ENCODE peak calls at places on chromosomes 6 and 20, in ten cellular contexts. Y, O, J, V, D, M, S, I, E and T are unnamed samples. For H3K27me3, the result is how much of the 10 kb centered on the place peaks cover.

GRCh38 chr6:149220882-149221773 is 96.4 kb upstream of the TAB2 start:
- DNase-seq in S (no peak), Y (no peak), M (no peak), D (no peak), O (no peak), V (no peak), J (no peak), I (no peak), E (no peak), T (no peak)

GRCh38 chr6:74137910-74138309 is 441.9 kb downstream of the CD109 start:
- DNase-seq in S (no peak), M (no peak), E (no peak), O (no peak), Y (peak), I (no peak), J (no peak), V (no peak), D (no peak), T (no peak)

GRCh38 chr20:17538517-17539170 is 7.5 kb upstream of the BFSP1 start:
- DNase-seq in S (no peak), D (no peak), J (no peak), V (no peak), I (no peak), E (no peak), Y (peak), M (no peak), O (no peak), T (no peak)

GRCh38 chr6:168200571-168201134 is 118.9 kb downstream of the DACT2 start:
- DNase-seq in D (no peak), M (no peak), S (no peak), J (no peak), Y (no peak), V (no peak), O (no peak), E (peak), I (no peak), T (no peak)

GRCh38 chr20:58722877-58723627 is 30.5 kb downstream of the NPEPL1 start:
- DNase-seq in O (peak), E (peak), V (no peak), J (no peak), S (no peak), D (no peak), I (no peak), M (no peak), Y (no peak), T (no peak)

GRCh38 chr20:38190166-38190565 is 25.1 kb upstream of the TGM2 start:
- DNase-seq in O (no peak), J (no peak), D (no peak), I (no peak), S (no peak), V (no peak), E (no peak), Y (no peak), M (no peak), T (no peak)

GRCh38 chr6:144197919-144198318 is 47.6 kb downstream of the STX11 start:
- DNase-seq in M (no peak), V (no peak), I (no peak), J (no peak), O (no peak), Y (no peak), D (no peak), S (no peak), E (no peak), T (no peak)

GRCh38 chr6:36886948-36887347 is 1.2 kb downstream of the C6orf89 start:
- DNase-seq in S (no peak), I (no peak), M (no peak), E (no peak), Y (no peak), J (no peak), O (no peak), V (no peak), D (no peak), T (no peak)

GRCh38 chr20:25030649-25031026 is 27.3 kb downstream of the ACSS1 start:
- DNase-seq in S (no peak), E (no peak), M (no peak), O (peak), D (no peak), I (no peak), V (no peak), Y (no peak), J (no peak), T (no peak)

GRCh38 chr6:157966990-157967389 is 14.7 kb upstream of the SYNJ2 start:
- DNase-seq in D (no peak), M (no peak), Y (no peak), E (no peak), V (no peak), S (peak), J (peak), O (no peak), I (no peak), T (no peak)

GRCh38 chr6:84428300-84428907 is 201.0 kb upstream of the CEP162 start:
- DNase-seq in I (peak), O (no peak), S (peak), M (no peak), Y (peak), V (no peak), J (peak), D (peak), E (peak), T (no peak)

GRCh38 chr6:84764332-84765049 is at the start of gene TBX18:
- DNase-seq in V (no peak), Y (peak), J (peak), S (peak), O (peak), D (peak), M (no peak), E (peak), I (peak), T (peak)

GRCh38 chr20:51284161-51284560 is 258.4 kb downstream of the NFATC2 start:
- DNase-seq in V (no peak), M (no peak), S (no peak), E (no peak), O (no peak), Y (peak), J (no peak), I (no peak), D (no peak), T (no peak)

GRCh38 chr6:30990422-30991086 is 7.0 kb downstream of the MUC21 start:
- DNase-seq in J (no peak), M (no peak), S (no peak), V (no peak), D (peak), I (no peak), E (no peak), Y (no peak), O (no peak), T (no peak)

GRCh38 chr20:33531047-33531877 is 41.4 kb downstream of the CBFA2T2 start:
- DNase-seq in M (no peak), J (no peak), S (no peak), D (no peak), E (no peak), Y (no peak), O (no peak), I (no peak), V (no peak), T (no peak)

GRCh38 chr20:59120919-59121318 is 42.7 kb upstream of the ZNF831 start:
- DNase-seq in O (no peak), M (no peak), E (no peak), J (no peak), V (no peak), D (no peak), I (no peak), Y (no peak), S (no peak), T (no peak)

GRCh38 chr6:36616888-36617521 is 22.8 kb downstream of the SRSF3 start:
- DNase-seq in O (peak), V (no peak), Y (no peak), D (no peak), E (peak), S (peak), M (no peak), J (peak), I (peak), T (no peak)

GRCh38 chr20:58718729-58719128 is 26.1 kb downstream of the NPEPL1 start:
- DNase-seq in S (no peak), M (no peak), Y (no peak), J (peak), O (peak), E (peak), I (peak), D (peak), V (no peak), T (no peak)

GRCh38 chr6:41680182-41680965 is 42.1 kb downstream of the MDFI start:
- DNase-seq in M (no peak), O (no peak), I (no peak), E (peak), V (no peak), Y (no peak), J (no peak), S (no peak), D (no peak), T (no peak)

GRCh38 chr20:32333988-32334885 is 23.9 kb upstream of the ASXL1 start:
- DNase-seq in Y (no peak), J (peak), V (peak), D (no peak), M (peak), O (peak), S (peak), E (no peak), I (no peak), T (no peak)

GRCh38 chr6:15248451-15249370 is 2.8 kb downstream of the JARID2 start:
- DNase-seq in Y (peak), M (peak), E (peak), O (peak), V (peak), S (peak), J (peak), D (peak), I (peak), T (peak)

GRCh38 chr6:134240664-134241431 is 77.1 kb downstream of the SGK1 start:
- DNase-seq in J (peak), E (peak), M (peak), S (peak), D (no peak), I (peak), O (peak), V (peak), Y (no peak), T (peak)

GRCh38 chr6:141202641-141203040 is 930.1 kb upstream of the GJE1 start:
- DNase-seq in E (no peak), S (no peak), O (no peak), V (no peak), J (no peak), I (no peak), Y (no peak), M (no peak), D (no peak), T (no peak)

GRCh38 chr6:41000248-41000647 is 38.8 kb downstream of the UNC5CL start:
- DNase-seq in J (no peak), I (no peak), D (no peak), O (no peak), S (peak), M (no peak), V (no peak), Y (no peak), E (no peak), T (no peak)

GRCh38 chr6:84182001-84182400 is 45.4 kb downstream of the CEP162 start:
- DNase-seq in Y (no peak), D (no peak), S (no peak), E (no peak), V (no peak), J (no peak), I (no peak), O (no peak), M (no peak), T (no peak)

GRCh38 chr6:137978252-137978896 is 111.3 kb downstream of the TNFAIP3 start:
- DNase-seq in I (no peak), E (no peak), V (no peak), D (no peak), O (no peak), Y (peak), M (no peak), J (peak), S (no peak), T (no peak)

GRCh38 chr6:79570129-79570801 is 33.0 kb upstream of the LCA5 start:
- DNase-seq in I (no peak), M (no peak), J (peak), S (peak), E (no peak), O (no peak), D (peak), V (no peak), Y (peak), T (no peak)

GRCh38 chr6:10400330-10400729 is 14.5 kb downstream of the TFAP2A start:
- DNase-seq in Y (no peak), O (no peak), E (no peak), M (no peak), D (no peak), V (no peak), S (no peak), J (no peak), I (no peak), T (no peak)

GRCh38 chr6:118641042-118641441 is 10.3 kb downstream of the CEP85L start:
- DNase-seq in S (no peak), O (no peak), V (no peak), E (no peak), I (no peak), D (no peak), M (no peak), Y (no peak), J (no peak), T (no peak)

GRCh38 chr6:25173951-25174474 is 105.2 kb upstream of the CARMIL1 start:
- DNase-seq in J (no peak), S (no peak), I (no peak), O (no peak), M (no peak), E (no peak), D (no peak), Y (peak), V (no peak), T (no peak)

GRCh38 chr20:32507998-32508774 is 76.9 kb downstream of the NOL4L start:
- DNase-seq in V (no peak), M (no peak), D (peak), O (no peak), E (no peak), I (no peak), J (no peak), S (no peak), Y (no peak), T (no peak)

GRCh38 chr20:54680872-54681297 is 205.5 kb downstream of the DOK5 start:
- DNase-seq in D (peak), O (no peak), S (no peak), J (peak), Y (peak), E (no peak), M (no peak), V (no peak), I (no peak), T (no peak)

GRCh38 chr20:32731882-32732266 is 11.4 kb downstream of the COMMD7 start:
- DNase-seq in D (no peak), E (no peak), I (no peak), M (no peak), O (no peak), J (no peak), Y (no peak), V (no peak), S (no peak), T (no peak)

GRCh38 chr6:44631968-44632367 is 244.5 kb downstream of the CDC5L start:
- DNase-seq in E (no peak), J (no peak), V (no peak), S (no peak), D (no peak), M (no peak), Y (no peak), I (no peak), O (no peak), T (no peak)

GRCh38 chr6:75946146-75946831 is 126.2 kb downstream of the IMPG1 start:
- DNase-seq in V (no peak), M (no peak), O (no peak), J (no peak), E (no peak), I (no peak), Y (no peak), D (no peak), S (no peak), T (no peak)
- H3K27me3 ChIP-seq in V (under half), M (under half), O (under half), J (under half), E (under half), I (under half), Y (under half), D (under half), S (under half), T (under half)

GRCh38 chr6:112227992-112228391 is 26.4 kb downstream of the LAMA4 start:
- DNase-seq in J (no peak), O (no peak), M (no peak), V (no peak), E (no peak), Y (no peak), I (no peak), D (no peak), S (no peak), T (no peak)

GRCh38 chr6:112225691-112226090 is 28.7 kb downstream of the LAMA4 start:
- DNase-seq in D (no peak), V (no peak), O (no peak), M (no peak), J (no peak), I (no peak), S (no peak), E (no peak), Y (no peak), T (no peak)

GRCh38 chr6:112227411-112227810 is 27.0 kb downstream of the LAMA4 start:
- DNase-seq in D (no peak), M (no peak), V (no peak), J (no peak), I (no peak), O (no peak), S (no peak), Y (no peak), E (no peak), T (no peak)

GRCh38 chr6:112231609-112232060 is 22.7 kb downstream of the LAMA4 start:
- DNase-seq in E (no peak), S (no peak), M (no peak), D (no peak), Y (no peak), J (no peak), O (no peak), I (no peak), V (no peak), T (no peak)

GRCh38 chr6:112228480-112229332 is 25.7 kb downstream of the LAMA4 start:
- DNase-seq in E (no peak), S (no peak), O (no peak), V (no peak), Y (no peak), J (no peak), D (no peak), M (no peak), I (no peak), T (no peak)
- H3K27ac ChIP-seq in E (peak), S (peak), O (peak), V (no peak), Y (no peak), J (peak), D (no peak), M (no peak), I (peak), T (peak)

GRCh38 chr6:50707652-50708325 is 5.5 kb upstream of the TFAP2D start:
- DNase-seq in S (no peak), Y (no peak), I (no peak), M (no peak), O (no peak), V (no peak), D (peak), E (peak), J (no peak), T (no peak)

GRCh38 chr6:50709366-50709734 is 4.0 kb upstream of the TFAP2D start:
- DNase-seq in I (no peak), O (no peak), V (no peak), J (no peak), D (no peak), E (no peak), S (no peak), Y (no peak), M (no peak), T (no peak)

GRCh38 chr6:50708664-50709365 is 4.5 kb upstream of the TFAP2D start:
- DNase-seq in M (no peak), V (no peak), O (no peak), J (no peak), D (no peak), S (no peak), Y (no peak), E (no peak), I (no peak), T (no peak)

GRCh38 chr6:50706575-50706974 is 6.8 kb upstream of the TFAP2D start:
- DNase-seq in M (no peak), E (no peak), J (no peak), Y (no peak), D (peak), O (no peak), S (no peak), V (no peak), I (no peak), T (no peak)

GRCh38 chr6:50707191-50707590 is 6.1 kb upstream of the TFAP2D start:
- DNase-seq in V (no peak), I (no peak), S (no peak), M (no peak), E (no peak), D (no peak), Y (no peak), J (no peak), O (no peak), T (no peak)
- H3K27me3 ChIP-seq in V (half or more), I (half or more), S (half or more), M (under half), E (half or more), D (half or more), Y (under half), J (half or more), O (under half), T (under half)

GRCh38 chr6:106076139-106076538 is 10.0 kb upstream of the PRDM1 start:
- DNase-seq in M (no peak), S (no peak), E (no peak), I (no peak), D (no peak), O (no peak), V (no peak), Y (no peak), J (no peak), T (no peak)

GRCh38 chr6:106081715-106082114 is 4.4 kb upstream of the PRDM1 start:
- DNase-seq in Y (no peak), S (no peak), I (no peak), V (no peak), D (no peak), O (no peak), M (no peak), E (no peak), J (no peak), T (no peak)

GRCh38 chr6:106077170-106077569 is 9.0 kb upstream of the PRDM1 start:
- DNase-seq in E (no peak), M (no peak), S (no peak), I (no peak), D (no peak), J (no peak), V (no peak), O (no peak), Y (no peak), T (no peak)

GRCh38 chr6:106080106-106081095 is 5.7 kb upstream of the PRDM1 start:
- DNase-seq in S (no peak), V (no peak), M (no peak), Y (no peak), E (no peak), D (no peak), J (no peak), I (no peak), O (no peak), T (no peak)

GRCh38 chr6:106077881-106078280 is 8.3 kb upstream of the PRDM1 start:
- DNase-seq in D (no peak), E (no peak), S (no peak), O (no peak), V (no peak), Y (no peak), J (no peak), I (no peak), M (no peak), T (no peak)
- H3K27ac ChIP-seq in D (no peak), E (no peak), S (no peak), O (no peak), V (no peak), Y (no peak), J (no peak), I (no peak), M (no peak), T (no peak)